ENCODE peak calls at places on chromosomes 1 and 21, in six cellular contexts. T is AG09319, Z is endodermal cell, I is Calu3, M is fibroblast of lung, L is uterus. P is an unnamed sample.

GRCh38 chr1:112298558-112298957 is 97.5 kb upstream of the CTTNBP2NL start:
- DNase-seq in L (no peak), T (peak; percentile 19), M (peak; percentile 53), Z (peak; percentile 93), I (peak; percentile 42), P (peak; percentile 30)

GRCh38 chr1:117106478-117106877 is 15.1 kb downstream of the TRIM45 start:
- DNase-seq in T (no peak), M (no peak), I (no peak), L (no peak), Z (no peak), P (no peak)

GRCh38 chr1:243940451-243940850 is 90.4 kb upstream of the AKT3 start:
- DNase-seq in Z (no peak), L (no peak), T (no peak), I (no peak), M (no peak), P (no peak)

GRCh38 chr1:6783221-6783620 is 2.0 kb upstream of the CAMTA1 start:
- DNase-seq in T (no peak), L (no peak), Z (no peak), I (no peak), M (no peak), P (no peak)

GRCh38 chr1:227913969-227914791 is 33.6 kb downstream of the WNT9A start:
- DNase-seq in T (no peak), Z (no peak), I (no peak), L (no peak), M (no peak), P (no peak)

GRCh38 chr1:110465038-110465813 is 14.3 kb downstream of the PROK1 start:
- DNase-seq in M (no peak), T (no peak), I (no peak), L (no peak), Z (no peak), P (no peak)

GRCh38 chr1:201898992-201899391 is 10.3 kb downstream of the SHISA4 start:
- DNase-seq in T (no peak), Z (no peak), M (no peak), L (no peak), I (no peak), P (no peak)

GRCh38 chr1:43711049-43711448 is 3.7 kb downstream of the ST3GAL3 start:
- DNase-seq in Z (no peak), I (no peak), T (no peak), M (peak; percentile 80), L (no peak), P (no peak)

GRCh38 chr1:182062223-182062622 is 711 bp upstream of the ZNF648 start:
- DNase-seq in Z (no peak), L (no peak), M (no peak), T (no peak), I (no peak), P (no peak)

GRCh38 chr1:165395522-165396300 is 39.2 kb upstream of the LMX1A start:
- DNase-seq in M (no peak), T (no peak), I (no peak), Z (no peak), L (no peak), P (no peak)

DNA sequence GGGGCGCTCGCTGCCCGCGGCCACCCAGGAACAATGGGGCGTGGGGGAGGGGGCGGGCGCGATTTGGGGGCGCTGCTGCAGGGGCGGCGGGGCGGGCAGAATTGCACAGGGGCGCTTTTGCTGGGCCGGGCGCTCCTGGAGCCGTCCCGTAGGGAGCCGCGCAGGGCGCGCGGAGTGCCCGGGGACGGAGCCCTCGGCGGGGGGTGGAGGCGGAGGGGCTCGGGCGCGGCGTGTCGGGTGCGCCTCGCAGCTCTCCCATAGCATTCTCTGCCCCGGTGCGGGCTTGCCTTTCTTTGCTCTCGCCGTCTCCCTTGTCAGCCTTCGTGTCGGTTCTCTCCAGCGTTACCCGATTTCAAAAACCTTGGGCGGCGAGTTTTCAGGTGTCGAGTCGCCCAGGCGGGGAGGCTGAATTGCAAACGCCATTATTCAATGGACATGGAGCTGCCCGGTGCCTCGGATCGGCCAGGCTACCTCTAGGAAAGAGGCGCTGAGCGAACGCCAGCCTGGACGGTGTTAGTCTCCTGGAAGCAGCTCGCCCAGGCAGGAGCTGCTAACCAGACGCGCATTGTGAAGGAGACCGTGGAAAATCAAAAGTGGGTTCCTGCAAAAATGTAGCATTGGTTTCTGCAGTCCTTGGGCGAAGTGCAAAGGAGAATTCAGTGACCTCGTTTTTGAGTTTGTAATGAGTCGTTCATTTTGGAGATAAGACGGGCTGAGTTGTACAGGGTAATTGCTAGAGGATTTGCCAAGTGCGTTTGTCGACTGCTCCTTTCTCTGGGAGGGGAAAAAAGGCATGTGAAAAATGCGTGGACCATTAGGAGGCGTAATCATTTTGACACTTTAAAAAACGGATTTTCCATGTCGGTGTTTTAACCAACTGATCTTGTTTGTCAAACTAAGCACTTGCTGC is 626 bp downstream of the CXADR start:
- DNase-seq in T (no peak), Z (peak; percentile 75), I (peak; percentile 32), M (peak; percentile 29), L (peak; percentile 27), P (peak; percentile 34)
- TF ChIP-seq CTCF in T (no peak), Z (peak; percentile 41), I (no peak), M (no peak), L (no peak), P (no peak)

GRCh38 chr1:27618341-27619067 is 14.6 kb upstream of the AHDC1 start:
- DNase-seq in I (no peak), M (no peak), T (no peak), Z (no peak), L (no peak), P (no peak)

GRCh38 chr1:27615346-27616004 is 11.5 kb upstream of the AHDC1 start:
- DNase-seq in Z (peak; percentile 73), T (no peak), I (no peak), L (no peak), M (no peak), P (no peak)

GRCh38 chr1:27614625-27615344 is 10.8 kb upstream of the AHDC1 start:
- DNase-seq in Z (peak; percentile 92), I (no peak), L (no peak), M (no peak), T (no peak), P (no peak)

GRCh38 chr1:27617420-27617819 is 13.5 kb upstream of the AHDC1 start:
- DNase-seq in Z (no peak), T (no peak), I (no peak), L (no peak), M (no peak), P (no peak)

DNA sequence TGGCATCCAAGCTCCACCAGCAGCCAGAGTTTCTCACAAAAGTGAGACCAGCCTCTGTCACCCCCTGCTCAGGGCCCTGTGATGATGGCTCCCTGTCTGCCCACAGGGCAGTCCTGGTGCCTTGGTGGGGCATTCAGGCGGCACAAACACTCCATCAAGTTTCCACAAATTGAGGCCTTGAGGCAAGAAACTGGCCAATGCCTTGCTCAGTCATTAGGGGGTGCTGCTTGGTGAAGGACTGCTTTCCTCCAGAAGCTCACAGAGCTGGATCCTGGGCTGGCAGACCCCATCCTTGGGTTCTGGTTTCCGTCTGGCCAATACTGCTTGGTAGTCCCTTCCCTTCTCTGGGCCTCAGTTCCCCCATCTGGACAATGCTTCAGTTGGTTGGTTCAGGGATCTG is 12.5 kb upstream of the AHDC1 start:
- DNase-seq in M (no peak), T (no peak), I (no peak), Z (no peak), L (no peak), P (no peak)
- TF ChIP-seq CTCF in M (peak; percentile 27), T (no peak), I (no peak), Z (peak; percentile 66), L (no peak), P (no peak)

DNA sequence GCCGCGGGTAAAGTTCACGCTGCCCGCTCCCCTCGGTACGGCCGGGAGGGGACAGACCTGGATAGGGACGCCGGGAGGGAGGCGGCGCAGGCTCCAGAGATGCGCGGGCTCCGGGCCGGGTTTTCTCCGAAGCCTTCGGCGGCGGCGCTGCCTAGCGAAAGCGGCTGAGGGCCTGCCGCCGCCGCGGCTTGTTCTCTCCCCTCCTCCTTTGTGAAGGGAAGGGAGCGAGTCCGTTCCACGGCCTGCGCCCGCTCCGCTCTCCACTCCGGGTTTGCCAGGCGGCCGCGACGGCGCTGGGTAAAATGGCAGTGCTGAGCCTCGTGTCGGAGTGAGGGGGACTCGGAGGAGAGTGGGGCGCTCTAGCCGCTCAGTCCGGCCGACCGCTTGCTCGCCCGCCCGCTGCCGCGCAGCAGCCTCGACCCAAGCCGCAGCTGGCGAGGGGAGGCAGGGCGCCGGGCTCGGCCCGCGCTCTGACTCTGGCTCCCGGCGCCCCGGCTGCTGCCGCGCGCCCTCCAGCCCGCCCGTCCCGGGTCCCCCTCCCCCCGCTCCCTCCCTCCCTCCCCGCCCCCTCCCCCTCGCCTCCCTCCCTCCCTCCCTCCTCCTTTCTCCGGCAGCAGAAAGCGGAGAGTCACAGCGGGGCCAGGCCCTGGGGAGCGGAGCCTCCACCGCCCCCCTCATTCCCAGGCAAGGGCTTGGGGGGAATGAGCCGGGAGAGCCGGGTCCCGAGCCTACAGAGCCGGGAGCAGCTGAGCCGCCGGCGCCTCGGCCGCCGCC is at the start of gene ARID1A:
- DNase-seq in L (peak; percentile 98), M (peak; percentile 98), Z (peak; percentile 98), I (peak; percentile 90), T (peak; percentile 96), P (peak; percentile 90)
- TF ChIP-seq CTCF in L (no peak), M (no peak), Z (peak; percentile 19), I (no peak), T (no peak), P (no peak)

GRCh38 chr1:923131-923990 is at the start of gene SAMD11:
- DNase-seq in T (peak; percentile 61), I (peak; percentile 90), M (peak; percentile 78), L (peak; percentile 87), Z (peak; percentile 91), P (no peak)
- TF ChIP-seq CTCF in T (no peak), I (no peak), M (no peak), L (no peak), Z (peak; percentile 47), P (no peak)

GRCh38 chr1:162942903-162943567 is 82.1 kb upstream of the CCDC190 start:
- DNase-seq in T (no peak), I (no peak), L (no peak), M (peak; percentile 51), Z (no peak), P (no peak)
- TF ChIP-seq CTCF in T (no peak), I (no peak), L (no peak), M (no peak), Z (no peak), P (no peak)

GRCh38 chr1:100361249-100362089 is 9.2 kb downstream of the CDC14A start:
- DNase-seq in T (no peak), L (no peak), I (no peak), M (no peak), Z (no peak), P (no peak)

GRCh38 chr1:100359139-100359538 is 6.8 kb downstream of the CDC14A start:
- DNase-seq in L (no peak), Z (no peak), I (no peak), T (no peak), M (no peak), P (no peak)

GRCh38 chr1:100354971-100355394 is 2.7 kb downstream of the CDC14A start:
- DNase-seq in L (no peak), M (peak; percentile 34), Z (no peak), T (no peak), I (peak; percentile 51), P (no peak)

GRCh38 chr1:100360790-100361232 is 8.5 kb downstream of the CDC14A start:
- DNase-seq in T (no peak), I (no peak), L (peak; percentile 52), Z (peak; percentile 63), M (peak; percentile 31), P (no peak)

GRCh38 chr1:100358210-100358609 is 5.9 kb downstream of the CDC14A start:
- DNase-seq in T (no peak), L (no peak), Z (no peak), M (peak; percentile 31), I (no peak), P (no peak)
- TF ChIP-seq CTCF in T (peak; percentile 42), L (no peak), Z (peak; percentile 74), M (peak; percentile 58), I (peak; percentile 31), P (no peak)